ENCODE peak calls at places on chromosomes 16 and 17, in five cellular contexts. F, T, K, H and B are unnamed samples.

GRCh38 chr17:41451154-41451728 is 10.5 kb upstream of the KRT38 start:
- DNase-seq in T (no peak), F (no peak), K (no peak), H (no peak), B (no peak)

GRCh38 chr17:74768069-74768762 is 7.9 kb downstream of the NAT9 start:
- DNase-seq in K (no peak), T (no peak), F (no peak), H (peak), B (no peak)

GRCh38 chr17:50316016-50316587 is 29.8 kb upstream of the XYLT2 start:
- DNase-seq in T (no peak), H (no peak), F (no peak), K (no peak), B (no peak)

GRCh38 chr16:28218109-28218508 is 6.3 kb upstream of the XPO6 start:
- DNase-seq in F (no peak), K (peak), H (no peak), T (no peak), B (no peak)

GRCh38 chr17:75124041-75124818 is 7.3 kb downstream of the NT5C start:
- DNase-seq in K (no peak), F (peak), H (peak), T (peak), B (peak)

GRCh38 chr16:61730997-61731396 is 305.2 kb downstream of the CDH8 start:
- DNase-seq in K (no peak), T (no peak), H (no peak), F (no peak), B (no peak)

GRCh38 chr16:1193143-1193824 is 31.8 kb downstream of the TPSG1 start:
- DNase-seq in F (no peak), T (no peak), K (no peak), H (no peak), B (no peak)

GRCh38 chr17:9175700-9176467 is 154.6 kb downstream of the NTN1 start:
- DNase-seq in F (no peak), H (no peak), K (no peak), T (no peak), B (no peak)

GRCh38 chr16:2473999-2474876 is 689 bp upstream of the TBC1D24 start:
- DNase-seq in K (peak), F (no peak), T (peak), H (no peak), B (no peak)

GRCh38 chr17:69724236-69724635 is 309.7 kb downstream of the MAP2K6 start:
- DNase-seq in T (no peak), F (no peak), H (no peak), K (no peak), B (no peak)

GRCh38 chr16:67164599-67165061 is at the start of gene HSF4:
- DNase-seq in T (no peak), K (no peak), F (no peak), H (no peak), B (no peak)

GRCh38 chr16:67162439-67163163 is 1.9 kb upstream of the HSF4 start:
- DNase-seq in H (no peak), F (no peak), T (no peak), K (no peak), B (no peak)

GRCh38 chr16:67163903-67164558 is 514 bp upstream of the HSF4 start:
- DNase-seq in T (no peak), H (no peak), K (no peak), F (no peak), B (no peak)

GRCh38 chr16:67161595-67162058 is 1.9 kb downstream of the FBXL8 start:
- DNase-seq in H (no peak), T (no peak), F (no peak), K (no peak), B (no peak)

DNA sequence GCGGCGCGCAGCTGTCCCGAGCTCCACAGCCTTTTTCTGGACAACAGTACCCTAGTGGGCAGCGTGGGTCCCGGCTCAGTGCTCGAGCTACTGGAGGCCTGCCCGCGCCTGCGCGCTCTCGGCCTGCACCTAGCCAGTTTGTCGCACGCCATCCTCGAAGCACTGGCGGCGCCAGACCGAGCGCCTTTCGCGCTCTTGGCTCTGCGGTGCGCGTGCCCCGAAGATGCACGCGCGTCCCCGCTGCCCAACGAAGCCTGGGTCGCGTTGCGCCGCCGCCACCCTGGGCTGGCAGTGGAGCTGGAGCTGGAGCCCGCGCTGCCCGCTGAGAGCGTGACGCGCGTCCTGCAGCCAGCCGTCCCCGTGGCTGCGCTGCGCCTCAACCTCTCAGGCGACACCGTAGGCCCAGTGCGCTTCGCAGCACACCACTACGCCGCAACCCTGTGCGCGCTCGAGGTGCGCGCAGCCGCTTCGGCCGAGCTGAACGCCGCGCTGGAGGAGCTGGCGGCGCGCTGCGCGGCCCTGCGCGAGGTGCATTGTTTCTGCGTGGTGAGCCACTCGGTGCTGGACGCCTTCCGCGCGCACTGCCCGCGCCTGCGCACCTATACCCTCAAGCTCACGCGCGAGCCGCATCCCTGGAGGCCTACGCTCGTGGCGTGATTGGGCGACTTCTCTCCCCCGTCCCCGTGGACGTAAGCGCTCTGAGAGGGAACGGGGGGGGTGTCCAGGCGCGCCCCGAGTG is 1.2 kb upstream of the HSF4 start:
- DNase-seq in F (peak), H (no peak), T (no peak), K (peak), B (no peak)
- H3K4me3 ChIP-seq in F (peak), H (peak), T (no peak), K (peak), B (peak)

GRCh38 chr17:43840814-43841213 is 6.2 kb upstream of the CD300LG start:
- DNase-seq in K (no peak), H (no peak), F (no peak), T (peak), B (no peak)
- TF ChIP-seq CTCF in K (no peak), H (peak), F (peak), T (peak), B (peak)

DNA sequence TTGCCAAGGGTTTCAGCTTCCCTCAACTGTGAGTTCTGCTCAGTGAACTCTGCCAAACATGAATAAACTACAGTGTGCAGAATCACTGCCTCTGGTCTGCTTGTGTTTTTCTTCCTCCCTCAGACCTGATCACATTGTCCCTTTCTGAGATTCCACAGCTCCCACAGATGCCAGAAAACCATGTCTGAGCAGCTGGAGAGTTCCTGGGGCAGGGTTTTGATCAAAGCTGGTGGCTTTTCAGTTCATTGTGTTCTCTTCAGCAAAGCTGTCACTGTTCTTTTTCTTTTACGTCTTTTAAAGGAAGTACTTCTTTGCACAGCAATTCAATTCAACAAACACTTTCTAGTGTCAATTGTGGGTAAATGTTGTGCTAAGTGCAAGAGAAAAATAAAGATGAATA is 555.8 kb downstream of the RBFOX1 start:
- DNase-seq in K (no peak), T (no peak), F (no peak), H (no peak), B (no peak)
- H3K4me3 ChIP-seq in K (no peak), T (no peak), F (no peak), H (no peak), B (no peak)

DNA sequence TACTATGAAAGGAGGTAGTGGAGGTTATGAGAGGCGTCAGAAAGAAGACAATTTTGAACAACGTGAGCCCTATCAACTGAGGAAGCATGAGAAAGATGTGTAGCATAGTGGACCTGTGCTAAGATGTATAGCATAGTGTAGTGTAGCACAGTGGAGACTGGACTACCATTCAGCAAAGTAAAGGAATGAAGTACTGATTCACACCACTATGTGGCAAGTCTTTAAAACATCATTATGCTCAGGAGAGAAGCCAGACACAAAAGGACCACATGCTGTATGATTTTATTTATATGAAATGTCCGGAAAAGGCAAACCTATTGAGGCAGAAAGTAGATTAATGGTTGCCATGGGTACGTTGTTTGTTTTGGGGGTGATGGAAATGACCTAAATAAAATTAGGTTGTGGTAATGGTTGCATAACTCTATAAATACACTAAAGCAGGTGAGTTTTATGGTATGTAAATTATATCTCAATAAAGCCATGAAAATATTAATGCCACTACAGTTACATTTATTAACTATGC is 20.4 kb upstream of the XYLT1 start:
- DNase-seq in K (no peak), T (no peak), H (no peak), F (no peak), B (no peak)
- TF ChIP-seq CTCF in K (no peak), T (no peak), H (no peak), F (no peak), B (no peak)

GRCh38 chr16:70793851-70794502 is 7.0 kb downstream of the VAC14 start:
- DNase-seq in F (no peak), K (no peak), H (no peak), T (no peak), B (no peak)
- H3K4me3 ChIP-seq in F (no peak), K (peak), H (no peak), T (no peak), B (no peak)

GRCh38 chr16:30350134-30350871 is 4.8 kb downstream of the CD2BP2 start:
- DNase-seq in H (no peak), K (peak), F (no peak), T (no peak), B (no peak)
- TF ChIP-seq CTCF in H (no peak), K (no peak), F (no peak), T (no peak), B (no peak)

DNA sequence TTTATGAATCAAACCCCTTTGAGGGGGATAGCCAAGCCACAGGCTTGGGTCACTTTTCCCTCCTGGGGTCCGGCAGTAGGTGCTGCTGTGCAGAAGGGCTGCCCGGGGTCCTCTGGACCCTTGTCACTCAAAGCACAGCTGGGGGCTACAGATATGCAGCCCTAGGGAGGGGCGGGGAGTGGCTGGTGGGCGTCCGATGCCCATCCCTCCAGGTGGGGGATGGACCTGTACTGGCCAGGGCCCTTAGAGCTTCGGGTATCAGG is 598 bp downstream of the VASN start:
- DNase-seq in F (no peak), K (no peak), H (no peak), T (no peak), B (no peak)
- H3K4me3 ChIP-seq in F (peak), K (peak), H (peak), T (peak), B (peak)